ENCODE peak calls at places on chromosome 19, in six cellular contexts. K is mesendoderm, R is Panc1, M is GM12865, V is WERI-Rb-1, P is lung. L is an unnamed sample.

GRCh38 chr19:42252365-42253244 is 2.3 kb downstream of the ERF start:
- DNase-seq in V (no peak), K (peak), R (no peak), M (no peak), P (no peak), L (no peak)

GRCh38 chr19:40805258-40805868 is 6.4 kb downstream of the EGLN2 start:
- DNase-seq in R (no peak), K (no peak), V (no peak), M (no peak), P (no peak), L (no peak)

GRCh38 chr19:17765069-17765618 is 13.9 kb downstream of the FCHO1 start:
- DNase-seq in V (no peak), R (no peak), P (peak), K (no peak), M (peak), L (no peak)

GRCh38 chr19:5143471-5144411 is 174.8 kb downstream of the KDM4B start:
- DNase-seq in V (no peak), R (no peak), M (no peak), K (no peak), P (no peak), L (no peak)

GRCh38 chr19:51644636-51645271 is 1.9 kb downstream of the SIGLEC14 start:
- DNase-seq in R (no peak), K (no peak), M (peak), P (no peak), V (no peak), L (no peak)

GRCh38 chr19:33125929-33126388 is 6.0 kb upstream of the WDR88 start:
- DNase-seq in P (peak), R (peak), V (peak), K (peak), M (peak), L (peak)

GRCh38 chr19:19820774-19821315 is 705 bp downstream of the ZNF506 start:
- DNase-seq in K (peak), P (no peak), R (no peak), M (peak), V (no peak), L (no peak)

GRCh38 chr19:36081385-36081784 is 26.7 kb downstream of the WDR62 start:
- DNase-seq in K (no peak), M (no peak), R (no peak), P (no peak), V (no peak), L (no peak)

GRCh38 chr19:5214371-5214770 is 126.2 kb downstream of the PTPRS start:
- DNase-seq in K (no peak), P (no peak), V (no peak), M (no peak), R (no peak), L (no peak)

GRCh38 chr19:45501730-45502014 is 3.4 kb downstream of the PPM1N start:
- DNase-seq in V (no peak), M (no peak), P (no peak), R (no peak), K (no peak), L (no peak)

GRCh38 chr19:50968709-50969412 is 530 bp downstream of the KLK6 start:
- DNase-seq in P (no peak), R (no peak), K (no peak), M (no peak), V (no peak), L (no peak)

GRCh38 chr19:55913643-55914268 is 18.4 kb downstream of the NLRP13 start:
- DNase-seq in P (no peak), K (no peak), R (no peak), M (peak), V (no peak), L (no peak)

GRCh38 chr19:29245221-29245620 is 32.3 kb upstream of the UQCRFS1 start:
- DNase-seq in K (no peak), R (no peak), V (no peak), P (no peak), M (no peak), L (no peak)

GRCh38 chr19:10333758-10334339 is 520 bp upstream of the RAVER1 start:
- DNase-seq in P (no peak), M (no peak), K (no peak), V (no peak), R (no peak), L (no peak)

GRCh38 chr19:19627716-19628498 is at the start of gene LPAR2:
- DNase-seq in M (peak), R (no peak), P (peak), K (peak), V (no peak), L (no peak)

GRCh38 chr19:4660181-4660791 is 9.9 kb downstream of the MYDGF start:
- DNase-seq in M (no peak), K (peak), V (peak), R (no peak), P (no peak), L (no peak)

GRCh38 chr19:30670011-30670329 is 297.8 kb downstream of the ZNF536 start:
- DNase-seq in K (no peak), V (peak), P (no peak), R (no peak), M (no peak), L (no peak)

GRCh38 chr19:35395762-35396199 is 24.9 kb downstream of the GPR42 start:
- DNase-seq in P (no peak), M (no peak), R (no peak), K (no peak), V (peak), L (no peak)

GRCh38 chr19:17703823-17704463 is 15.3 kb upstream of the MAP1S start:
- DNase-seq in R (peak), K (peak), V (peak), P (no peak), M (peak), L (no peak)

GRCh38 chr19:53652476-53652875 is 20.7 kb downstream of the DPRX start:
- DNase-seq in M (no peak), P (no peak), V (no peak), K (no peak), R (no peak), L (no peak)

GRCh38 chr19:19388568-19389555 is 16.6 kb upstream of the GATAD2A start:
- DNase-seq in K (peak), P (no peak), M (no peak), R (no peak), V (no peak), L (no peak)

GRCh38 chr19:45256836-45257235 is 5.8 kb downstream of the MARK4 start:
- DNase-seq in M (no peak), R (no peak), P (no peak), K (no peak), V (no peak), L (no peak)

GRCh38 chr19:19372656-19373416 is 32.6 kb upstream of the GATAD2A start:
- DNase-seq in P (peak), K (peak), M (peak), V (peak), R (no peak), L (no peak)

GRCh38 chr19:51971624-51972023 is 15.0 kb downstream of the ZNF350 start:
- DNase-seq in V (peak), K (peak), R (no peak), M (peak), P (no peak), L (no peak)

GRCh38 chr19:15812059-15812722 is 3.3 kb downstream of the OR10H1 start:
- DNase-seq in M (peak), R (no peak), V (no peak), K (no peak), P (no peak), L (no peak)

GRCh38 chr19:16191216-16191908 is 6.2 kb downstream of the FAM32A start:
- DNase-seq in V (no peak), P (no peak), M (no peak), R (no peak), K (peak), L (no peak)

GRCh38 chr19:54114340-54114826 is 1.1 kb downstream of the TFPT start:
- DNase-seq in K (no peak), M (peak), V (no peak), R (no peak), P (peak), L (no peak)

GRCh38 chr19:29665826-29666633 is 769 bp downstream of the PLEKHF1 start:
- DNase-seq in V (no peak), K (peak), P (no peak), R (no peak), M (peak), L (no peak)

GRCh38 chr19:42197375-42197817 is 20.1 kb downstream of the DEDD2 start:
- DNase-seq in K (no peak), R (no peak), M (peak), P (no peak), V (no peak), L (no peak)

GRCh38 chr19:12034610-12035009 is 869 bp downstream of the ZNF433 start:
- DNase-seq in K (peak), V (peak), P (no peak), M (no peak), R (no peak), L (no peak)
- H3K4me3 ChIP-seq in K (no peak), V (peak), P (no peak), M (peak), R (peak), L (peak)

GRCh38 chr19:57747472-57747807 is 825 bp downstream of the ZNF776 start:
- DNase-seq in V (no peak), R (no peak), M (no peak), P (no peak), K (peak), L (no peak)
- H3K4me3 ChIP-seq in V (peak), R (peak), M (peak), P (peak), K (peak), L (peak)

GRCh38 chr19:48859711-48860572 is 8.5 kb downstream of the PLEKHA4 start:
- DNase-seq in V (no peak), R (no peak), K (peak), M (peak), P (peak), L (no peak)
- H3K4me3 ChIP-seq in V (no peak), R (no peak), K (no peak), M (no peak), P (no peak), L (no peak)

DNA sequence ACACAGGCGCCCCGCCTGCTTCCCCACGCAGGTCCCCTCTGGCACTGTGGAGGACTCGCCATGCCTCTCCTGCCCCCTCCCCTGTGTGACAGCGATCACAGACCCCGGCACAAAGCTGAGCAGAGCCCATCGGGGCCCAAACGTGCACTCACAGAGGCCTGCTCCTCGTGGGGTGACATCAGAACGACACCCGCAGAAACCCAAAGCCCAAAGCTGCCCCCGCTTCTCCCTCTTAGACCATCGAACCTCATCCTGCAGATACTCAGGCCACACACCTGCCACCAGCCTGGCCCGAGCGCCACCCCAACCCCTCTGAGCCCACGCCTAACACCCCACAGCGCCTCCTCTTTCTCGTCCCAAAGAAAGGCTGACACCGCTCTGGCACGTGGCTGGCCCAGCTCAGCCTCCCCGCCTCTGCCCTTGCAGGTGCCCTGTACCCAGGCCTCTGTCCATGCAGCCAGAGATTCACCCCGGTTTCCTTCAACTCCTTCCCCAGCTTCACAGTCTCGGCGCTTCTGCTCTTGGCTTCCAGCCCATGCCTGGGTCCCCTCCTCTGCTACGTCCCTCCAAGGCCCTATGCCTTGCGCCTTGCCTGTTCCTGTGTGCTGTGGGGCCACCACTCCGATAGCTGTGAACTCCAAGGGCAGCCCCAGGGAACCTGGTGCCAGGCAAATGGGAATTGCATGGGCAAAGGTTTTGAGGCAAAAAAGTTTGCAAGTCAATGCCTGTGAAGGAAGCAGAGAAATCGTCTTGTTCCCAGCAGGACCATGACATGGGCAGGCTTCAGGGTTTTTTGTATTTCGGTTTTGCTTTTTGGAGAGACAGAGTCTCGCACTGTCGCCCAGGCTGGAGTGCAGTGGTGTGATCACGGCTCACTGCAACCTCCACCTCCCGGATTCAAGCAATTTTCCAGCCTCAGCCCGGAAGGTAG is 833 bp upstream of the CBARP start:
- DNase-seq in V (no peak), M (no peak), R (no peak), P (no peak), K (no peak), L (no peak)
- H3K4me3 ChIP-seq in V (peak), M (no peak), R (peak), P (no peak), K (no peak), L (peak)

GRCh38 chr19:866769-867300 is 7.4 kb downstream of the CFD start:
- DNase-seq in P (no peak), V (no peak), K (no peak), M (no peak), R (no peak), L (no peak)
- H3K4me3 ChIP-seq in P (no peak), V (no peak), K (no peak), M (no peak), R (no peak), L (no peak)

GRCh38 chr19:6260376-6260775 is 19.4 kb downstream of the MLLT1 start:
- DNase-seq in V (no peak), K (no peak), M (no peak), R (no peak), P (no peak), L (no peak)
- H3K4me3 ChIP-seq in V (no peak), K (no peak), M (no peak), R (no peak), P (no peak), L (no peak)

DNA sequence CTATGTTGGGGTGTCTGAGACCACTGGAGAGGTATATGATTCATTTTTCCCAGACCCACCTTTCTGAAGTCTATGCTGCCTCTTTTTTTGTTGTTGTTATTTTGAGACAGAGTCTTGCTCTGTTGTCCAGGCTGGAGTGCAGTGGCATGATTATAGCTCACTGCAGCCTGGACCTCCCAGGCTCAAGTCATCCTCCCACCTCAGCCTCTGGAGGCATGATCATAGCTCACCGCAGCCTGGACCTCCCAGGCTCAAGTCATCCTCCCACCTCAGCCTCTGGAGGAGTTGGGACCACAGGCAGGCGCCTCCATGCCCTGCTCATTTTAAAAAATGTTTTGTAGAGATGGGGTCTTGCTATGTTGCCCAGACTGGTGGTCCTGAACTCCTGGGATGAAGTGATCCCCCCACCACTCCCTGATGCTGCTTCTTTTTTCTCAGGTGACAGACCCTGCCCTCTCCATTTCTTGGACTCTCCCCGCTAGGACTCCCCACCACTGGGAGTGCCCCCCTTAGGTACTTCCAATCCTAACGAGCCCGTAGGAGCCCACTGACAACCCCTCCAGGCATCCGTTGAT is 45.3 kb downstream of the ARHGEF18 start:
- DNase-seq in V (no peak), K (no peak), R (no peak), M (no peak), P (no peak), L (no peak)
- H3K4me3 ChIP-seq in V (peak), K (no peak), R (peak), M (peak), P (no peak), L (peak)

GRCh38 chr19:11495885-11496284 is 9.8 kb downstream of the ZNF653 start:
- DNase-seq in P (no peak), V (no peak), M (no peak), R (no peak), K (no peak), L (no peak)
- H3K4me3 ChIP-seq in P (no peak), V (no peak), M (no peak), R (no peak), K (no peak), L (no peak)

L was measured in astrocyte of the cerebellum.